ENCODE peak calls at places on chromosomes 2 and 18, in ten cellular contexts. One of them, this sample, is unnamed.

GRCh38 chr2:122885436-122885835 is 1130.0 kb downstream of the TSN start:
- DNase-seq in GM23338: no peak
- DNase-seq in transverse colon: no peak
- DNase-seq in SK-N-SH: no peak
- DNase-seq in HCT116: no peak
- DNase-seq in HL-60: no peak
- DNase-seq in SK-N-MC: no peak
- DNase-seq in Panc1: no peak
- DNase-seq in spleen: no peak
- DNase-seq in K562: no peak
- DNase-seq in this sample: no peak

GRCh38 chr2:38440655-38441054 is 63.6 kb upstream of the ATL2 start:
- DNase-seq in spleen: no peak
- DNase-seq in K562: peak; percentile 74
- DNase-seq in transverse colon: no peak
- DNase-seq in GM23338: no peak
- DNase-seq in HCT116: no peak
- DNase-seq in HL-60: peak; percentile 62
- DNase-seq in SK-N-MC: no peak
- DNase-seq in SK-N-SH: no peak
- DNase-seq in Panc1: no peak
- DNase-seq in this sample: no peak

GRCh38 chr2:26054598-26055348 is 20.9 kb downstream of the RAB10 start:
- DNase-seq in transverse colon: no peak
- DNase-seq in HCT116: no peak
- DNase-seq in SK-N-MC: no peak
- DNase-seq in GM23338: no peak
- DNase-seq in K562: no peak
- DNase-seq in spleen: no peak
- DNase-seq in SK-N-SH: no peak
- DNase-seq in Panc1: no peak
- DNase-seq in HL-60: no peak
- DNase-seq in this sample: no peak

GRCh38 chr18:11504962-11505361 is 104.4 kb upstream of the SLC35G4 start:
- DNase-seq in SK-N-SH: no peak
- DNase-seq in HCT116: no peak
- DNase-seq in Panc1: no peak
- DNase-seq in SK-N-MC: no peak
- DNase-seq in HL-60: no peak
- DNase-seq in GM23338: no peak
- DNase-seq in K562: no peak
- DNase-seq in transverse colon: no peak
- DNase-seq in spleen: no peak
- DNase-seq in this sample: no peak

GRCh38 chr2:129438501-129439057 is 540.9 kb upstream of the RAB6C start:
- DNase-seq in GM23338: no peak
- DNase-seq in HL-60: no peak
- DNase-seq in spleen: no peak
- DNase-seq in transverse colon: no peak
- DNase-seq in K562: no peak
- DNase-seq in SK-N-MC: no peak
- DNase-seq in Panc1: no peak
- DNase-seq in SK-N-SH: no peak
- DNase-seq in HCT116: no peak
- DNase-seq in this sample: no peak

GRCh38 chr2:232890896-232891601 is 21.0 kb downstream of the SNORC start:
- DNase-seq in GM23338: peak; percentile 83
- DNase-seq in spleen: peak; percentile 72
- DNase-seq in HCT116: peak; percentile 77
- DNase-seq in HL-60: no peak
- DNase-seq in Panc1: no peak
- DNase-seq in K562: peak; percentile 41
- DNase-seq in SK-N-SH: no peak
- DNase-seq in SK-N-MC: no peak
- DNase-seq in transverse colon: no peak
- DNase-seq in this sample: no peak

GRCh38 chr2:223169830-223170605 is 118.0 kb downstream of the KCNE4 start:
- DNase-seq in spleen: no peak
- DNase-seq in SK-N-SH: no peak
- DNase-seq in GM23338: no peak
- DNase-seq in Panc1: no peak
- DNase-seq in HL-60: no peak
- DNase-seq in K562: no peak
- DNase-seq in HCT116: no peak
- DNase-seq in transverse colon: no peak
- DNase-seq in SK-N-MC: no peak
- DNase-seq in this sample: no peak

GRCh38 chr2:168212866-168213265 is 34.5 kb downstream of the STK39 start:
- DNase-seq in GM23338: no peak
- DNase-seq in spleen: no peak
- DNase-seq in SK-N-SH: no peak
- DNase-seq in Panc1: no peak
- DNase-seq in HCT116: no peak
- DNase-seq in HL-60: no peak
- DNase-seq in transverse colon: no peak
- DNase-seq in SK-N-MC: no peak
- DNase-seq in K562: no peak
- DNase-seq in this sample: no peak

DNA sequence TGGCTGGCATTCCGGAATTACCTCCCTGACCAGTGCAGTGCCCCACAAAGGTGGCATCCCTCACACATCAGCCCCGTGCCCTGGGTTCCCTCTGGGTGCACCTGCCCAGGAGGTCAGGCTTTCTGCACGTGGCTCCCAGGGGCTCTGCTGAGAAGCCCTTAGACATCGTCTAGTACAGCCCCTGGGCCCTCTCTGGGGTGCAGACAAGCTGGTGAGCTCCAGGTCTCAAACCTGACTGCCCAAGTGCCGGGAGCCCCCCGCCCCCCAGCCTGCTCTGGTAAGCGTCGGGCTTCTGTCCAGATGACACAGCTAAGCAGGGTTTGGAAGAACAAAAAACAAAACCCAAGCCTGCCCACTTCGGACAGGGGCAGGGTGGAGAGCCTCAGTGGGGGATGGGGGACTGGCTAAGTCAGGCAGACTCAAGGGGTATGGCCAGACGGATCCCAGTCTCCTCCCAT is 20.2 kb downstream of the TWIST2 start:
- DNase-seq in SK-N-MC: no peak
- DNase-seq in Panc1: no peak
- DNase-seq in HCT116: no peak
- DNase-seq in K562: no peak
- DNase-seq in transverse colon: no peak
- DNase-seq in HL-60: no peak
- DNase-seq in spleen: peak; percentile 68
- DNase-seq in GM23338: no peak
- DNase-seq in SK-N-SH: no peak
- DNase-seq in this sample: no peak
- TF ChIP-seq POLR2AphosphoS5 in SK-N-MC: no peak
- TF ChIP-seq POLR2AphosphoS5 in Panc1: no peak
- TF ChIP-seq POLR2AphosphoS5 in HCT116: no peak
- TF ChIP-seq POLR2AphosphoS5 in K562: no peak
- TF ChIP-seq POLR2AphosphoS5 in transverse colon: no peak
- TF ChIP-seq POLR2AphosphoS5 in HL-60: no peak
- TF ChIP-seq POLR2AphosphoS5 in spleen: no peak
- TF ChIP-seq POLR2AphosphoS5 in GM23338: no peak
- TF ChIP-seq POLR2AphosphoS5 in SK-N-SH: no peak
- TF ChIP-seq POLR2AphosphoS5 in this sample: no peak

GRCh38 chr2:55052087-55053061 is 2.1 kb upstream of the RTN4 start:
- DNase-seq in SK-N-MC: no peak
- DNase-seq in GM23338: no peak
- DNase-seq in Panc1: no peak
- DNase-seq in transverse colon: no peak
- DNase-seq in spleen: no peak
- DNase-seq in K562: no peak
- DNase-seq in SK-N-SH: no peak
- DNase-seq in HL-60: peak; percentile 32
- DNase-seq in HCT116: no peak
- DNase-seq in this sample: no peak
- H3K4me3 ChIP-seq in SK-N-MC: peak overlapping the region; percentile 99
- H3K4me3 ChIP-seq in GM23338: peak overlapping the region; percentile 57
- H3K4me3 ChIP-seq in Panc1: peak overlapping the region; percentile 72
- H3K4me3 ChIP-seq in transverse colon: no peak overlapping the region
- H3K4me3 ChIP-seq in spleen: no peak overlapping the region
- H3K4me3 ChIP-seq in K562: peak overlapping the region; percentile 89
- H3K4me3 ChIP-seq in SK-N-SH: peak overlapping the region; percentile 99
- H3K4me3 ChIP-seq in HL-60: no peak overlapping the region
- H3K4me3 ChIP-seq in HCT116: peak overlapping the region; percentile 90
- H3K4me3 ChIP-seq in this sample: no peak overlapping the region

GRCh38 chr2:101802329-101802728 is 104.8 kb downstream of the MAP4K4 start:
- DNase-seq in Panc1: no peak
- DNase-seq in SK-N-SH: no peak
- DNase-seq in SK-N-MC: no peak
- DNase-seq in K562: no peak
- DNase-seq in transverse colon: peak; percentile 67
- DNase-seq in HCT116: no peak
- DNase-seq in HL-60: no peak
- DNase-seq in spleen: no peak
- DNase-seq in GM23338: no peak
- DNase-seq in this sample: no peak
- H3K27ac ChIP-seq in Panc1: no peak overlapping the region
- H3K27ac ChIP-seq in SK-N-SH: no peak overlapping the region
- H3K27ac ChIP-seq in SK-N-MC: no peak overlapping the region
- H3K27ac ChIP-seq in K562: no peak overlapping the region
- H3K27ac ChIP-seq in transverse colon: peak overlapping the region; percentile 26
- H3K27ac ChIP-seq in HCT116: no peak overlapping the region
- H3K27ac ChIP-seq in HL-60: no peak overlapping the region
- H3K27ac ChIP-seq in spleen: no peak overlapping the region
- H3K27ac ChIP-seq in GM23338: no peak overlapping the region
- H3K27ac ChIP-seq in this sample: no peak overlapping the region

GRCh38 chr2:41167014-41167413 is 715.1 kb upstream of the SLC8A1 start:
- DNase-seq in HL-60: no peak
- DNase-seq in SK-N-MC: no peak
- DNase-seq in HCT116: no peak
- DNase-seq in spleen: no peak
- DNase-seq in SK-N-SH: no peak
- DNase-seq in Panc1: no peak
- DNase-seq in transverse colon: no peak
- DNase-seq in GM23338: peak; percentile 35
- DNase-seq in K562: no peak
- DNase-seq in this sample: no peak
- TF ChIP-seq POLR2AphosphoS5 in HL-60: no peak
- TF ChIP-seq POLR2AphosphoS5 in SK-N-MC: no peak
- TF ChIP-seq POLR2AphosphoS5 in HCT116: no peak
- TF ChIP-seq POLR2AphosphoS5 in spleen: no peak
- TF ChIP-seq POLR2AphosphoS5 in SK-N-SH: no peak
- TF ChIP-seq POLR2AphosphoS5 in Panc1: no peak
- TF ChIP-seq POLR2AphosphoS5 in transverse colon: no peak
- TF ChIP-seq POLR2AphosphoS5 in GM23338: no peak
- TF ChIP-seq POLR2AphosphoS5 in K562: no peak
- TF ChIP-seq POLR2AphosphoS5 in this sample: no peak

GRCh38 chr2:228348653-228349052 is 167.2 kb upstream of the SPHKAP start:
- DNase-seq in HL-60: no peak
- DNase-seq in SK-N-MC: no peak
- DNase-seq in SK-N-SH: no peak
- DNase-seq in HCT116: no peak
- DNase-seq in GM23338: no peak
- DNase-seq in transverse colon: no peak
- DNase-seq in spleen: no peak
- DNase-seq in K562: no peak
- DNase-seq in Panc1: no peak
- DNase-seq in this sample: no peak

GRCh38 chr2:228355897-228356296 is 174.4 kb upstream of the SPHKAP start:
- DNase-seq in SK-N-MC: no peak
- DNase-seq in SK-N-SH: no peak
- DNase-seq in HL-60: no peak
- DNase-seq in K562: no peak
- DNase-seq in spleen: no peak
- DNase-seq in GM23338: no peak
- DNase-seq in HCT116: no peak
- DNase-seq in transverse colon: no peak
- DNase-seq in Panc1: no peak
- DNase-seq in this sample: no peak

GRCh38 chr2:228352048-228352447 is 170.6 kb upstream of the SPHKAP start:
- DNase-seq in SK-N-MC: no peak
- DNase-seq in spleen: no peak
- DNase-seq in Panc1: no peak
- DNase-seq in HL-60: no peak
- DNase-seq in K562: no peak
- DNase-seq in GM23338: no peak
- DNase-seq in transverse colon: no peak
- DNase-seq in HCT116: no peak
- DNase-seq in SK-N-SH: no peak
- DNase-seq in this sample: no peak
- H3K4me3 ChIP-seq in SK-N-MC: no peak overlapping the region
- H3K4me3 ChIP-seq in spleen: no peak overlapping the region
- H3K4me3 ChIP-seq in Panc1: no peak overlapping the region
- H3K4me3 ChIP-seq in HL-60: no peak overlapping the region
- H3K4me3 ChIP-seq in K562: no peak overlapping the region
- H3K4me3 ChIP-seq in GM23338: no peak overlapping the region
- H3K4me3 ChIP-seq in transverse colon: no peak overlapping the region
- H3K4me3 ChIP-seq in HCT116: no peak overlapping the region
- H3K4me3 ChIP-seq in SK-N-SH: no peak overlapping the region
- H3K4me3 ChIP-seq in this sample: no peak overlapping the region

DNA sequence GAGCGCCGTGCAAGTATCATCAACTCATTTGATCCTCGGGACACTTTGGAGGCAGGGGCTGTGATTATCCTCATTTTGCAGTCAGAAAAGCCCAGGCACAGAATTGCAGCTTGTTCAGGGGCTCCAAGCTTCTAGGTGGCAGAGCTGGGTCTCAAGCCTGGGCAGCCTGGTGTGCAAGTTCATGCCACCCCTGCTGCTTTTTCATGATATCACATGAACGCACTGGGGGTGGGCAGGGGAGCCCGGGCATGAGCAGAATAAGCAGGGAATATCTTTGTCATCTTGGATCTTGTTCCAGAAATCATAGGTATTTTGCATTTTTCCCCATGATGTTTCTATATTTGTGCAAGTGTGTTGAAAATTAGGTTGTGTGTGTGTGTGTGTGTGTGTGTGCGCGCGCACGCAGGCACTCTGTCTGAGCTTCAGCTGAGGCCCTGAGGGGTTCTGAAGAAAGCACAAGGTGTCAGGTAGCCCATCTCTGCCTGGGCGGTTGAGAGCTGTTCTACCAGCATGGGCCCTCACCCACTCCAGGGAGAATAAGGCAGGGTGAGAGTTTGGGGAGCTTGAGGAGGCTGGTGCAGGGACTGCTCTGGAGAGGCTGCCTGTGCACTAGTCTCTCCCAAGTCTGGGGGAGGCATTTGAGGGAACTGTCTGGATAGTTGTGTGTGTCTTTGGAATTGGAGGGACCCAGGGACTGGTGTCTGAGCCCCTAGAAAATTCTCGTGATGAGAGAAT is 25.1 kb upstream of the PDIA6 start:
- DNase-seq in transverse colon: no peak
- DNase-seq in K562: no peak
- DNase-seq in SK-N-SH: no peak
- DNase-seq in Panc1: no peak
- DNase-seq in spleen: no peak
- DNase-seq in HL-60: no peak
- DNase-seq in SK-N-MC: no peak
- DNase-seq in GM23338: no peak
- DNase-seq in HCT116: no peak
- DNase-seq in this sample: no peak
- H3K27ac ChIP-seq in transverse colon: no peak overlapping the region
- H3K27ac ChIP-seq in K562: no peak overlapping the region
- H3K27ac ChIP-seq in SK-N-SH: no peak overlapping the region
- H3K27ac ChIP-seq in Panc1: no peak overlapping the region
- H3K27ac ChIP-seq in spleen: no peak overlapping the region
- H3K27ac ChIP-seq in HL-60: no peak overlapping the region
- H3K27ac ChIP-seq in SK-N-MC: no peak overlapping the region
- H3K27ac ChIP-seq in GM23338: no peak overlapping the region
- H3K27ac ChIP-seq in HCT116: no peak overlapping the region
- H3K27ac ChIP-seq in this sample: no peak overlapping the region